ENCODE peak calls at places on chromosomes 12 and 14, in four cellular contexts. O, K, Y and F are unnamed samples.

GRCh38 chr12:65699251-65699650 is 125.0 kb upstream of the HMGA2 start:
- DNase-seq in K (no peak), O (no peak), Y (no peak), F (no peak)

GRCh38 chr14:25048170-25049126 is 1.5 kb downstream of the STXBP6 start:
- DNase-seq in O (peak; percentile 58), Y (peak; percentile 25), K (peak; percentile 89), F (no peak)

GRCh38 chr14:96592591-96593388 is 90.6 kb downstream of the PAPOLA start:
- DNase-seq in K (peak; percentile 59), Y (peak; percentile 50), O (no peak), F (peak; percentile 59)

GRCh38 chr12:64951944-64952343 is 127.5 kb downstream of the TBC1D30 start:
- DNase-seq in K (no peak), O (no peak), Y (no peak), F (no peak)

GRCh38 chr12:12985817-12986408 is 14.2 kb downstream of the HEBP1 start:
- DNase-seq in K (no peak), Y (peak; percentile 48), O (no peak), F (peak; percentile 21)

GRCh38 chr12:18443768-18444437 is 182.6 kb downstream of the PIK3C2G start:
- DNase-seq in K (no peak), Y (no peak), O (no peak), F (no peak)

GRCh38 chr14:61025239-61026223 is 44.5 kb downstream of the SLC38A6 start:
- DNase-seq in O (peak; percentile 50), Y (peak; percentile 54), K (peak; percentile 78), F (no peak)

GRCh38 chr14:99604766-99605298 is 825 bp upstream of the CCDC85C start:
- DNase-seq in Y (peak; percentile 33), K (no peak), O (no peak), F (no peak)

GRCh38 chr14:34254596-34254995 is 207.4 kb downstream of the SPTSSA start:
- DNase-seq in O (no peak), Y (no peak), K (no peak), F (no peak)

GRCh38 chr14:94524093-94524492 is 14.8 kb upstream of the SERPINA12 start:
- DNase-seq in K (no peak), Y (no peak), O (no peak), F (no peak)

GRCh38 chr14:78605065-78605762 is 435.0 kb downstream of the NRXN3 start:
- DNase-seq in K (no peak), Y (no peak), O (no peak), F (no peak)

GRCh38 chr12:50753232-50753769 is 10.6 kb upstream of the ATF1 start:
- DNase-seq in K (no peak), O (no peak), Y (no peak), F (no peak)

GRCh38 chr12:73629893-73630872 is 907.5 kb upstream of the ATXN7L3B start:
- DNase-seq in Y (no peak), K (no peak), O (no peak), F (no peak)

GRCh38 chr14:23984891-23985607 is 3.7 kb upstream of the DHRS4L2 start:
- DNase-seq in K (no peak), Y (no peak), O (peak; percentile 54), F (no peak)

GRCh38 chr14:85414142-85414541 is 115.8 kb upstream of the FLRT2 start:
- DNase-seq in K (no peak), O (no peak), Y (no peak), F (no peak)

GRCh38 chr14:40447032-40447431 is 1014.8 kb upstream of the FBXO33 start:
- DNase-seq in O (no peak), Y (no peak), K (no peak), F (no peak)

GRCh38 chr14:23831591-23831990 is 122.0 kb upstream of the DHRS4 start:
- DNase-seq in Y (no peak), K (no peak), O (no peak), F (no peak)

GRCh38 chr14:89509891-89510290 is 92.9 kb upstream of the FOXN3 start:
- DNase-seq in O (no peak), Y (no peak), K (no peak), F (no peak)

GRCh38 chr12:101789171-101789570 is 41.6 kb downstream of the GNPTAB start:
- DNase-seq in O (no peak), K (no peak), Y (no peak), F (no peak)

GRCh38 chr14:23068792-23069412 is 11.6 kb upstream of the CDH24 start:
- DNase-seq in K (peak; percentile 90), Y (peak; percentile 86), O (peak; percentile 86), F (peak; percentile 77)

GRCh38 chr14:62179367-62180018 is 417.3 kb downstream of the SNAPC1 start:
- DNase-seq in K (no peak), Y (peak; percentile 15), O (peak; percentile 18), F (no peak)

GRCh38 chr12:116954700-116955381 is 44.1 kb downstream of the FBXW8 start:
- DNase-seq in Y (no peak), O (no peak), K (no peak), F (no peak)

GRCh38 chr14:49982522-49982951 is 89.7 kb downstream of the ARF6 start:
- DNase-seq in O (no peak), K (no peak), Y (no peak), F (no peak)

DNA sequence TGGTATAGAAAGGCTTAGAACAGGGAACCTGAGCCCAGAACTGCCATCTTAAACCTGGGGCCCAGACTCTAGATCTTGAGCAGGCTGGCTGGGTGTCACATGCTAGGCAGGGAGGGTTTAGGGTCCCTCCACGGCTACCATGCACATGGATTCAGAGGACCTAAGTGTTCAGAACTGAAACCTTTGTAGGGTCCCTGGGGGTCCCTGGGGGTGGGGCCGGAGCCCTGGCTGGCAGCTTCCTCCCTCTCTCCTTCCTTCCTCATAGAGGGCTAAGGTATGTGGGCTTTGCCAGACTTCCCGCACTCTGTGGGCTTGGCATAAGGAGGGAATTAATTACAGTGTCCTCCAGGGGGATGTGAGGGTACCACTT is 4.6 kb upstream of the ZNF385A start:
- DNase-seq in Y (no peak), O (no peak), K (no peak), F (no peak)
- H3K4me1 ChIP-seq in Y (peaks cover 34% of the 10 kb centered on the region), O (no peaks in the 10 kb centered on the region), K (peaks cover 20% of the 10 kb centered on the region), F (peaks cover 5% of the 10 kb centered on the region)

DNA sequence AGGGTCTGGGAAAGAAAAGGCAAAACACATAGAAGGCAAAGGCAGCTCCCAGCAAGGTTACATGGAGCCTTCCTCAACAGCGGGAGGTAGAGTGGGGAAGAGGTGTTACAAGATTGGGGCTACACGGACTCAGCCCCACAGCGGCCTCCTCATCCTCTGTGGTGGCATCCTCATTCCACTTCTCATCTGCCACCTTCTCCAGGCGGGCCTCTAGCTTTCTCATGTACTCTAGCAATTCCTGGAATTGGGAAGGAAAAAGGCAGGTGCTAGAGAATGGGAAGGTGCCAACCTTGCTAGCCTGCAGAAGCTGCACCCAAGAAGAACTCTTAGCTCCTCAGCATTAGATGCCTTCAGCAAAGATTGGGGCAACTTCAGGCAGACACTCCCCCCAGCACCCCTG is 13.2 kb downstream of the CALCOCO1 start:
- DNase-seq in Y (no peak), O (no peak), K (peak; percentile 33), F (no peak)
- H3K36me3 ChIP-seq in Y (peaks cover 43% of the 10 kb centered on the region), O (no peaks in the 10 kb centered on the region), K (peaks cover 43% of the 10 kb centered on the region), F (peaks cover 63% of the 10 kb centered on the region)

GRCh38 chr14:73740921-73741326 is 26.7 kb upstream of the PNMA1 start:
- DNase-seq in K (peak; percentile 91), O (peak; percentile 84), Y (peak; percentile 92), F (no peak)

GRCh38 chr14:73738518-73739173 is 24.5 kb upstream of the PNMA1 start:
- DNase-seq in K (peak; percentile 64), Y (no peak), O (no peak), F (no peak)

GRCh38 chr14:73741386-73741875 is 27.2 kb upstream of the PNMA1 start:
- DNase-seq in K (peak; percentile 90), O (peak; percentile 78), Y (peak; percentile 86), F (peak; percentile 75)

GRCh38 chr14:73739899-73740685 is 25.9 kb upstream of the PNMA1 start:
- DNase-seq in K (peak; percentile 71), Y (no peak), O (no peak), F (no peak)

DNA sequence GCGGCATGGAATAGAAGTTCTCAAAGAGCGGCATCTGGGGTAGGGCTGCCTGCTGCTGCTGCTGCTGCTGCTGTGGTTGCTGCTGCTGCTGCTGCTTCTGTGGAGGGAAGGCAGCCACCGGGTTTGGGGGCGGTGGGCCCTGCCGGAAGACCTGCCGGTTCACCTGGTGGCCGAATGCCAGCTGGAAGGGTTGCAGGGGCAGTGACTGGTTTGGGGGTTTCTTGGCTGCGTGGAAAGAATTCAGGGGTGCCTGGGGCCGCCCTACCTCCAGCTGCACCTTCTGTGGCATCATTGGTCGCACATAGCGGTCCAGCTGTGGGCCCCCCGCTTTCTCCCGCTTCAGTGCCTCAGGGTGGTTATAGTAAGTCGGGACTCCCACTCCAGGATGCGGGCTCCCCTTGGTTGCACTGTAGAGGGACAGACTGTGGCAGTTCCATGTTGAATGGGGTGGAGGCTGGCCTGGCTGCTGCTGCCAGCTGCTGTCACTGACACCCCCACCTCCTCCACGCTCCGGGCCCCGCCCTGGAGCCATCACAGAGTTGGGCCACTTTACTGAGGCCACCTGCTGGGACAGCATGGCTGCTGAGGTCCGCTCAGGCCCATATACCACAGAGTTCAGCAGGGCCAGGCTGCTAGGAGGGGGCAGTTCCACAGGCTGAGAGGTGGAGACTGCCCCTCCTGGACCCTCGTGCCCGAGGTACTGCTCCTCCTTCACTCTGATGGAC is 25.2 kb upstream of the PNMA1 start:
- DNase-seq in Y (no peak), O (no peak), K (peak; percentile 64), F (no peak)
- H3K4me1 ChIP-seq in Y (peaks cover 60% of the 10 kb centered on the region), O (peaks cover 36% of the 10 kb centered on the region), K (peaks cover 61% of the 10 kb centered on the region), F (peaks cover 48% of the 10 kb centered on the region)

DNA sequence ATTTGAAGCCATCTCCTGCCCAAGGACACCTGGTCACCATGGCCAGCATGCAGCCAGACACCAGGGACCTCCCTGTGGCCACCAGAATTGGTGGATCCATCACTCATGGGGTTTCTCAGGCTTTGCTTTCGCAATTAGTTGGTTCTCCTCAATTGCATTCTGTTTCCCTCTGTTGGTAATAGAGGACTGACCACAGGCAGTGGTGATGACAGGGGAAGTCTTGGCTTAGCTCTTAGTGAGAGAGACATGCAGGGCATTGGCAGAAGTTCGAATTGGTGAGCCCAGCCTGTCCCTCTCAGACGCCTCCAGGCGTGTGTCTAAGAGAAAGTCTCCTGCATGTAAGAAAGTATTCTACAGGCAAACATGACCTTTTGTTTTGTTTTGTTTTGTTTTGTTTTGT is 21.3 kb downstream of the HCAR2 start:
- DNase-seq in K (no peak), O (no peak), Y (no peak), F (no peak)
- H3K36me3 ChIP-seq in K (no peaks in the 10 kb centered on the region), O (no peaks in the 10 kb centered on the region), Y (no peaks in the 10 kb centered on the region), F (no peaks in the 10 kb centered on the region)

GRCh38 chr12:107493646-107494045 is 192.0 kb upstream of the PWP1 start:
- DNase-seq in Y (no peak), K (peak; percentile 14), O (no peak), F (no peak)

GRCh38 chr12:107497231-107497630 is 188.4 kb upstream of the PWP1 start:
- DNase-seq in K (peak; percentile 1), Y (no peak), O (no peak), F (no peak)

GRCh38 chr12:107493135-107493494 is 192.5 kb upstream of the PWP1 start:
- DNase-seq in O (no peak), K (peak; percentile 30), Y (no peak), F (no peak)

GRCh38 chr12:107494331-107494730 is 191.3 kb upstream of the PWP1 start:
- DNase-seq in Y (no peak), O (no peak), K (peak; percentile 43), F (no peak)

DNA sequence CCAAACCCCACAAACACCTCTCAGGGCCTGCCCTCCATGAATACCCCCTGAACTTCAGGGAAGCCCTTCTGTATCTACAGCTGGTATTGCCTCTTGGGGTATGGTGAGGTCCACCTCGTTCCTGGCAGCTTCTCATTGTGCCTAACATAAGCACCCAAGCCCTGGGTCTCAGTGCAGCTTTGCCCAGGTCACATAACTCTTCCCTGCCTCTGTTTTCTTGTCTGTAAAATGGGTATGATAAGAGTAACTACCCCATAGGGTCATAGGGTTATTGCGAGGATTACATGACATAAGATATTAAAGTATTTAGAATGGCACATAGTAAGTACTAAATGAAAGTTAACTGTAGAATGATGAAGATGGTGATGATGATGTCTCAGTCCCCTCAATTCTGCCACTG is 190.0 kb upstream of the PWP1 start:
- DNase-seq in K (no peak), Y (no peak), O (no peak), F (no peak)
- H3K4me1 ChIP-seq in K (no peaks in the 10 kb centered on the region), Y (peaks cover 13% of the 10 kb centered on the region), O (no peaks in the 10 kb centered on the region), F (no peaks in the 10 kb centered on the region)